ENCODE peak calls at places on chromosomes 4 and X, in nine cellular contexts. F is AG10803; M is HFF-Myc; P is right lobe of liver; D is stomach; W is astrocyte; U is CD4-positive, alpha-beta T cell; B is lower lobe of right lung; L is dorsolateral prefrontal cortex. T is an unnamed sample.

GRCh38 chrX:10085223-10085622 is 71.6 kb upstream of the CLCN4 start:
- DNase-seq in B (no peak), M (no peak), F (no peak), W (no peak), U (no peak), D (no peak), L (no peak), P (no peak), T (no peak)

GRCh38 chr4:152713951-152714705 is 34.3 kb upstream of the TMEM154 start:
- DNase-seq in M (no peak), P (no peak), W (no peak), U (no peak), D (no peak), F (no peak), L (no peak), B (no peak), T (no peak)

GRCh38 chr4:123661080-123661737 is 264.6 kb downstream of the SPRY1 start:
- DNase-seq in P (no peak), L (no peak), F (peak; percentile 20), W (no peak), U (no peak), M (no peak), D (no peak), B (no peak), T (no peak)

GRCh38 chr4:82948647-82949204 is 48.2 kb downstream of the THAP9 start:
- DNase-seq in F (peak; percentile 7), M (no peak), P (no peak), D (no peak), U (no peak), L (no peak), W (peak; percentile 17), B (no peak), T (no peak)

GRCh38 chr4:60884545-60884944 is 315.6 kb upstream of the ADGRL3 start:
- DNase-seq in B (no peak), W (peak; percentile 14), L (no peak), D (no peak), P (no peak), F (peak; percentile 4), M (no peak), U (no peak), T (no peak)

GRCh38 chrX:148659481-148659880 is 159.1 kb downstream of the AFF2 start:
- DNase-seq in B (no peak), U (no peak), W (peak; percentile 47), D (no peak), M (no peak), F (peak; percentile 20), L (no peak), P (no peak), T (no peak)

GRCh38 chrX:38458071-38458470 is 103.3 kb upstream of the TSPAN7 start:
- DNase-seq in W (no peak), P (no peak), B (no peak), L (no peak), M (no peak), U (no peak), F (no peak), D (no peak), T (no peak)

GRCh38 chr4:82988323-82988832 is 22.2 kb downstream of the LIN54 start:
- DNase-seq in F (peak; percentile 86), W (peak; percentile 81), D (no peak), U (no peak), L (no peak), M (peak; percentile 84), P (no peak), B (no peak), T (no peak)

GRCh38 chr4:182878633-182879495 is 38.3 kb downstream of the DCTD start:
- DNase-seq in M (no peak), W (no peak), D (no peak), B (no peak), P (no peak), U (no peak), L (no peak), F (no peak), T (no peak)

GRCh38 chr4:89598602-89599001 is 238.4 kb downstream of the SNCA start:
- DNase-seq in L (no peak), P (no peak), B (no peak), M (no peak), F (no peak), U (no peak), W (no peak), D (no peak), T (no peak)

GRCh38 chr4:47852121-47852520 is 14.3 kb upstream of the CORIN start:
- DNase-seq in P (no peak), M (peak; percentile 65), B (no peak), W (peak; percentile 89), L (no peak), D (no peak), U (no peak), F (peak; percentile 80), T (no peak)

GRCh38 chrX:114611018-114611619 is 27.2 kb downstream of the HTR2C start:
- DNase-seq in M (peak; percentile 14), U (no peak), P (no peak), L (no peak), B (no peak), F (peak; percentile 44), D (peak; percentile 32), W (peak; percentile 2), T (peak; percentile 15)

GRCh38 chrX:96752776-96753175 is 68.1 kb downstream of the DIAPH2 start:
- DNase-seq in L (no peak), U (no peak), B (peak; percentile 42), M (no peak), F (no peak), W (peak; percentile 6), D (no peak), P (no peak), T (no peak)

GRCh38 chrX:115595049-115595448 is 34.1 kb downstream of the PLS3 start:
- DNase-seq in B (no peak), F (no peak), W (no peak), L (no peak), M (no peak), D (no peak), P (no peak), U (no peak), T (no peak)

GRCh38 chr4:41874873-41875272 is 60.4 kb upstream of the TMEM33 start:
- DNase-seq in M (no peak), B (no peak), P (no peak), U (no peak), W (no peak), L (no peak), D (no peak), F (no peak), T (no peak)

GRCh38 chr4:109682875-109683274 is 20.4 kb downstream of the CASP6 start:
- DNase-seq in U (no peak), D (no peak), W (no peak), B (no peak), M (no peak), F (no peak), P (no peak), L (no peak), T (no peak)

GRCh38 chrX:138127314-138127713 is 561.4 kb downstream of the ZIC3 start:
- DNase-seq in W (peak; percentile 47), P (no peak), M (no peak), U (no peak), F (peak; percentile 38), B (no peak), L (no peak), D (no peak), T (no peak)

GRCh38 chrX:49053223-49054072 is 5.4 kb upstream of the CCDC120 start:
- DNase-seq in W (no peak), B (peak; percentile 75), U (peak; percentile 56), M (no peak), F (peak; percentile 31), P (peak; percentile 67), D (peak; percentile 62), L (peak; percentile 60), T (peak; percentile 59)

GRCh38 chrX:38986586-38986985 is 185.3 kb downstream of the MID1IP1 start:
- DNase-seq in D (no peak), L (no peak), W (no peak), M (no peak), P (no peak), U (no peak), B (no peak), F (no peak), T (no peak)

GRCh38 chrX:39753296-39753996 is 344.3 kb downstream of the BCOR start:
- DNase-seq in L (no peak), D (peak; percentile 46), U (no peak), B (no peak), M (no peak), P (no peak), F (no peak), W (peak; percentile 59), T (no peak)

GRCh38 chr4:8085491-8086479 is 72.8 kb downstream of the ABLIM2 start:
- DNase-seq in F (no peak), B (no peak), L (no peak), P (no peak), M (no peak), D (no peak), W (no peak), U (no peak), T (no peak)

GRCh38 chrX:129586446-129586845 is 46.4 kb downstream of the OCRL start:
- DNase-seq in U (no peak), F (no peak), L (no peak), D (no peak), B (no peak), W (no peak), P (no peak), M (no peak), T (no peak)
- TF ChIP-seq CTCF in U (no peak), F (no peak), L (no peak), D (no peak), B (no peak), W (no peak), P (no peak), M (no peak), T (no peak)

DNA sequence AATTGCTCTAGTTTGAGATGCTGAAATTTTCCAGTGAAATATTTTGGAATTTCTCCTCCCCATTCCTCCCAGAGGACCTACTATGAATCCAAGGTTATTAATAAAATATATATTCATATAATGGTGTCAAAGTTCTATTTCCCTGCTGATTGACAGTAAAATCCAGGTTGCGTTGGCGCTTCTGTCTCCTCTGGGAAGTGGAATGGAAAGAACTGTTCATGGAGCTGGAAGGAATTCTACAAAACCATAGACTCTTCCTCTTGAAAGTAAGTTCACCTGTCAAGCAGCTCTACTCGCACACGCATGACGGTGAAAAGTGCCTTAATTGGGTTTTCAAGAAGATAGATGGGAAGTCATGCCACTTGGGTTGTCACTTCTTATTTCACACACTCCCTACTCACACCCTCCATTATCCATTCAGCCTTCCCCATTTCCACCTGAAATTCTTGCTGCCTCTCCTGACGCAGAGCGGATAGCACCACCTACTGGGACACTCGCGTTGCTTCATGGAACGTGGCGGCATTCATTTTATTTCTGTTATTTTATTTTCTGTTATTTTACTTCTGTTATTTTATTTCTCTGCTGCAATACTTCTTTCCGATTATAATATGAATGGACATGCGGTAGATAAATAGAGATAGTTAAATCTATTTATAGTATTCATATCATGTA is 351.5 kb downstream of the NLGN4X start:
- DNase-seq in L (no peak), W (no peak), P (no peak), U (no peak), B (no peak), D (no peak), M (no peak), F (peak; percentile 0), T (peak; percentile 21)
- TF ChIP-seq CTCF in L (peak; percentile 33), W (peak; percentile 46), P (peak; percentile 25), U (no peak), B (peak; percentile 39), D (peak; percentile 19), M (peak; percentile 12), F (peak; percentile 45), T (peak; percentile 90)

GRCh38 chr4:146545102-146545501 is 23.4 kb upstream of the SLC10A7 start:
- DNase-seq in F (peak; percentile 42), U (no peak), D (no peak), W (no peak), M (no peak), P (no peak), L (no peak), B (no peak), T (no peak)
- TF ChIP-seq CTCF in F (peak; percentile 55), U (no peak), D (no peak), W (peak; percentile 28), M (peak; percentile 51), P (no peak), L (no peak), B (peak; percentile 16), T (peak; percentile 39)

GRCh38 chrX:77160301-77160700 is 286.9 kb upstream of the FGF16 start:
- DNase-seq in M (no peak), U (no peak), B (no peak), F (no peak), W (no peak), P (peak; percentile 19), D (no peak), L (no peak), T (no peak)
- TF ChIP-seq CTCF in M (peak; percentile 18), U (no peak), B (peak; percentile 24), F (peak; percentile 33), W (no peak), P (no peak), D (no peak), L (peak; percentile 17), T (peak; percentile 31)

T was measured in progenitor cell of endocrine pancreas.